ENCODE peak calls at places on chromosomes 1 and 21, in four cellular contexts. J is neural crest cell; V is CD4-positive, alpha-beta T cell; F is astrocyte of the spinal cord. S is an unnamed sample.

GRCh38 chr1:31371560-31371959 is 1.3 kb downstream of the FABP3 start:
- DNase-seq in J (no peak), V (no peak), F (no peak), S (no peak)

GRCh38 chr1:23590058-23590783 is 30.9 kb upstream of the ID3 start:
- DNase-seq in J (no peak), V (no peak), F (no peak), S (no peak)

GRCh38 chr1:164703415-164703814 is 144.4 kb downstream of the PBX1 start:
- DNase-seq in J (no peak), V (no peak), F (no peak), S (no peak)

GRCh38 chr21:39176312-39176711 is 6.9 kb downstream of the PSMG1 start:
- DNase-seq in J (no peak), V (no peak), F (no peak), S (no peak)

GRCh38 chr1:178189814-178190213 is 95.9 kb downstream of the RASAL2 start:
- DNase-seq in J (no peak), V (no peak), F (no peak), S (peak)

GRCh38 chr1:54766726-54767125 is 2.4 kb upstream of the PARS2 start:
- DNase-seq in J (no peak), V (no peak), F (no peak), S (no peak)

GRCh38 chr1:32759521-32759980 is 57.0 kb upstream of the SYNC start:
- DNase-seq in J (no peak), V (no peak), F (no peak), S (no peak)

GRCh38 chr1:40649592-40649930 is 15.9 kb downstream of the RIMS3 start:
- DNase-seq in J (no peak), V (no peak), F (no peak), S (no peak)

GRCh38 chr1:38456564-38456876 is 403.1 kb downstream of the RRAGC start:
- DNase-seq in J (no peak), V (no peak), F (no peak), S (no peak)

GRCh38 chr1:29162476-29163138 is 19.1 kb downstream of the SRSF4 start:
- DNase-seq in J (no peak), V (no peak), F (peak), S (no peak)

GRCh38 chr21:29640233-29640554 is 299.6 kb downstream of the GRIK1 start:
- DNase-seq in J (no peak), V (no peak), F (no peak), S (no peak)

GRCh38 chr1:30915491-30916230 is 7.1 kb upstream of the SDC3 start:
- DNase-seq in J (no peak), V (no peak), F (no peak), S (no peak)

GRCh38 chr1:22108343-22109135 is 34.4 kb downstream of the WNT4 start:
- DNase-seq in J (no peak), V (no peak), F (peak), S (no peak)

GRCh38 chr1:205484985-205485967 is 19.2 kb upstream of the CDK18 start:
- DNase-seq in J (peak), V (peak), F (peak), S (peak)

GRCh38 chr21:36788116-36788515 is 89.2 kb downstream of the SIM2 start:
- DNase-seq in J (no peak), V (no peak), F (no peak), S (peak)

GRCh38 chr1:52602328-52603300 is at the start of gene GPX7:
- DNase-seq in J (peak), V (peak), F (peak), S (peak)

GRCh38 chr1:158285756-158286241 is 3.9 kb upstream of the CD1C start:
- DNase-seq in J (no peak), V (no peak), F (no peak), S (peak)

GRCh38 chr1:53381790-53382401 is 54.0 kb upstream of the LRP8 start:
- DNase-seq in J (no peak), V (no peak), F (peak), S (peak)

GRCh38 chr1:117828206-117828605 is 101.2 kb downstream of the GDAP2 start:
- DNase-seq in J (no peak), V (no peak), F (peak), S (peak)